ENCODE peak calls at places on chromosomes 11 and 22, in six cellular contexts. M is A549, J is K562, L is HepG2, V is endothelial cell of umbilical vein, H is GM12878. S is an unnamed sample.

GRCh38 chr11:74397531-74398243 is 546 bp downstream of the PGM2L1 start:
- DNase-seq in M (peak; percentile 72), J (peak; percentile 41), L (peak; percentile 21), V (peak; percentile 56), H (no peak), S (peak; percentile 57)

GRCh38 chr11:68843052-68843561 is 1.4 kb upstream of the CPT1A start:
- DNase-seq in M (no peak), J (no peak), L (no peak), V (peak; percentile 37), H (no peak), S (peak; percentile 82)

GRCh38 chr11:72425053-72425980 is 9.0 kb downstream of the CLPB start:
- DNase-seq in M (no peak), J (no peak), L (no peak), V (no peak), H (no peak), S (peak; percentile 54)

GRCh38 chr22:46480396-46480795 is 57.0 kb downstream of the CELSR1 start:
- DNase-seq in M (no peak), J (no peak), L (no peak), V (peak; percentile 21), H (no peak), S (no peak)

GRCh38 chr11:762421-763072 is 14.7 kb downstream of the GATD1 start:
- DNase-seq in M (peak; percentile 71), J (peak; percentile 40), L (no peak), V (no peak), H (no peak), S (peak; percentile 76)

GRCh38 chr11:37353192-37353591 is 755.2 kb upstream of the RAG2 start:
- DNase-seq in M (no peak), J (no peak), L (no peak), V (no peak), H (no peak), S (no peak)

GRCh38 chr11:106276859-106277436 is 199.5 kb downstream of the AASDHPPT start:
- DNase-seq in M (peak; percentile 3), J (no peak), L (no peak), V (no peak), H (no peak), S (peak; percentile 16)

GRCh38 chr11:50186146-50186545 is 153.5 kb downstream of the OR4C45 start:
- DNase-seq in M (no peak), J (no peak), L (no peak), V (no peak), H (no peak), S (no peak)

GRCh38 chr11:94546886-94547285 is 3.2 kb downstream of the FUT4 start:
- DNase-seq in M (no peak), J (no peak), L (no peak), V (no peak), H (no peak), S (peak; percentile 70)

GRCh38 chr22:32850591-32851517 is 49.3 kb downstream of the TIMP3 start:
- DNase-seq in M (no peak), J (no peak), L (no peak), V (no peak), H (no peak), S (no peak)

GRCh38 chr11:103586756-103587155 is 449.7 kb upstream of the DDI1 start:
- DNase-seq in M (no peak), J (no peak), L (no peak), V (peak; percentile 55), H (no peak), S (no peak)

GRCh38 chr11:47714554-47715081 is 551 bp downstream of the AGBL2 start:
- DNase-seq in M (peak; percentile 11), J (no peak), L (no peak), V (peak; percentile 12), H (no peak), S (peak; percentile 66)

GRCh38 chr22:40757071-40757470 is 62.1 kb downstream of the SLC25A17 start:
- DNase-seq in M (no peak), J (no peak), L (no peak), V (no peak), H (no peak), S (no peak)

GRCh38 chr11:102306048-102306575 is 11.2 kb upstream of the BIRC3 start:
- DNase-seq in M (peak; percentile 86), J (no peak), L (no peak), V (no peak), H (no peak), S (no peak)

GRCh38 chr11:58637367-58637766 is 14.9 kb downstream of the CNTF start:
- DNase-seq in M (no peak), J (no peak), L (no peak), V (no peak), H (no peak), S (no peak)

GRCh38 chr11:120873966-120874365 is 149.9 kb upstream of the TBCEL start:
- DNase-seq in M (no peak), J (no peak), L (no peak), V (no peak), H (no peak), S (no peak)

GRCh38 chr11:65352783-65353182 is 1.8 kb upstream of the TIGD3 start:
- DNase-seq in M (no peak), J (no peak), L (no peak), V (peak; percentile 29), H (no peak), S (peak; percentile 42)

GRCh38 chr11:128690746-128691091 is 3.2 kb upstream of the FLI1 start:
- DNase-seq in M (no peak), J (no peak), L (no peak), V (no peak), H (no peak), S (peak; percentile 46)

GRCh38 chr22:16933274-16933923 is 74.6 kb downstream of the GAB4 start:
- DNase-seq in M (no peak), J (no peak), L (no peak), V (no peak), H (no peak), S (no peak)

GRCh38 chr11:36373040-36374010 is 77.2 kb downstream of the PRR5L start:
- DNase-seq in M (peak; percentile 24), J (no peak), L (no peak), V (no peak), H (no peak), S (peak; percentile 22)

GRCh38 chr11:70398834-70399680 is 728 bp downstream of the CTTN start:
- DNase-seq in M (no peak), J (no peak), L (no peak), V (no peak), H (no peak), S (peak; percentile 84)

GRCh38 chr11:126732981-126733380 is 267.6 kb downstream of the KIRREL3 start:
- DNase-seq in M (no peak), J (no peak), L (no peak), V (no peak), H (peak; percentile 11), S (no peak)

GRCh38 chr11:34165786-34166557 is 60.5 kb downstream of the NAT10 start:
- DNase-seq in M (no peak), J (peak; percentile 42), L (no peak), V (no peak), H (no peak), S (no peak)

GRCh38 chr11:107123022-107123421 is 104.7 kb upstream of the GUCY1A2 start:
- DNase-seq in M (no peak), J (no peak), L (no peak), V (no peak), H (no peak), S (no peak)

GRCh38 chr11:7643323-7643722 is 30.0 kb downstream of the CYB5R2 start:
- DNase-seq in M (no peak), J (no peak), L (no peak), V (no peak), H (no peak), S (no peak)

GRCh38 chr22:19064354-19065054 is 57.7 kb downstream of the DGCR2 start:
- DNase-seq in M (no peak), J (no peak), L (no peak), V (no peak), H (no peak), S (no peak)

DNA sequence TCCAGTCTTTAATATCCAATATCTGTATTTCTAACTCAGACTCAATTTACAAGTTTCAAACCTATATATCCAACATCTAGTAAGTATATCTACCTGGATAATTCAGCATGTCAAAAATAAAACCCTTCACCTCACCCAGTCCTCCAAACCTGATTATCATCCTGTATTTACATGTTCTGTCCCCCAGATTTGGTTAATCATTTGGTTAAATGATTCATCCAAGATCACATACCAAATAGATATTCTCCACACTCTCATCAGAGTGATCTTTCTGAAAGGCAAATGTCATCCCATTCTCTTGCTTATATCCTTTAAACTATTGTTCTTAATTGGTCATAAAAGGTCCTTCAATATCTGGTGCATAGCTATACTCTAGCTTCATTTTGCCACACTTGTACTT is 199.0 kb downstream of the SOX6 start:
- DNase-seq in M (no peak), J (no peak), L (no peak), V (no peak), H (no peak), S (no peak)
- TF ChIP-seq MYC in M (no peak), J (no peak), L (no peak), V (no peak), H (no peak), S (no peak)

DNA sequence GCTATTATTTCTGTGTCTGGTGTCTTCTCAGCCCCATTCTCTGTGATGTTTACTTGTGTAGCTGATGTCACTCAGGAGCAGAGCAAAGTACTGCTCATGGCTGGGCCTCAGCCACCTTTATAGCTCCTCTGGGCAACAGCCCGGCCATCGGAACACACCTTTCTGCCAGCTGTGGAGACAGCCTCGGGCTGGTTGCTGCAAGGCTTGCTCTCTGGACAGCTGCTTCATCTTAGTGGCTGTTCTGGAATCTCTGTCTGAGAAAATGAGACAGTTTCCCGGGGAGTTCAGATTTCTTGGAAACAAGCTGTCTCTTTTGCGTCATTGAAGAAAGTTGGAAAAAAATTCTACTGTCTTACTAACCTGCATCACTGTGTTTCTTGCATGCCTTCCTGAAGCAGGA is 20.0 kb downstream of the THY1 start:
- DNase-seq in M (no peak), J (no peak), L (no peak), V (no peak), H (no peak), S (no peak)
- TF ChIP-seq MYC in M (no peak), J (no peak), L (no peak), V (no peak), H (no peak), S (no peak)

GRCh38 chr11:79616392-79616831 is 175.6 kb upstream of the TENM4 start:
- DNase-seq in M (no peak), J (no peak), L (no peak), V (no peak), H (no peak), S (no peak)
- TF ChIP-seq MYC in M (no peak), J (no peak), L (no peak), V (no peak), H (no peak), S (no peak)

DNA sequence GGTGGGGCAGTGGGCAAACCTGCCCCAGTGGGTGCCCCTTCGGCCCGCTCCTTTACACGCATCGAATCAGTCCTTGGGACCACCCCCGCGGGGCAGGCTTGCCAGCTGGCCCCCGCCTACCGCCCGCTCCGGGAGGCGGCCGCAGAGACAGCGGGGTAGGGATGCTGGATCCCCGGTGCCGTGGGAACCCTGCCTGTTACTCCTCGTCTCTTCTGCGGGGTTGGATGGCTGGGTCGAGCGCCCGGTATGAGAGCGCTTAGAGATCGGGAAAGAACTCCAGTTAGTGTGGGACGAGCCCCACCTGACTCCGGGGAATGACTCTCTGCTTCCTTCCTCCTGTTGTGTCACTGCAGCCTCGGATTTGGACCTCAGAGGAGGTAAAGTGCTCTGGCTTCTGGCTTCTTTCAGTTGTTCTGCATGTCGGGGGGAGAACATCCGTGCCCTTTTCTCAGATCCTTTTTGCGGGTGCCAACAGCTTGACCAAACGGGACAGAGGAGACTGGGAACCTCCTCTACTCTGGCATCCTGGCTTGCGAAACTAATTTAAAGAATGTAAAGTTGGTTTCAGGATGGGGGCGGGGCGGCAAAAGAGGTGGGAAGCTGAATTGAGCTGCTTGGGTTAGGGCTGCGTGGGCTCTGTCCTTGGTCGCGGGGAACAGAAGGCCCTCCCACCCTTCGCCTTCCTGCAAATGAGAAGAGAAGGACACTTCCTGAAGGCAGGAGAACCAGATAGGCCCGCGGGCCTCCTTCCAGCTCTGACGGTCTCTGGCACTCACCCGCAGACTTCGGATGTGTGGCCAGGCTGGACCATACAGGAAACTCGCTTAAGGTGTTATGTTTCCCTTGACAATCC is 915 bp downstream of the LAYN start:
- DNase-seq in M (no peak), J (no peak), L (no peak), V (peak; percentile 30), H (no peak), S (peak; percentile 47)
- TF ChIP-seq MYC in M (no peak), J (no peak), L (no peak), V (no peak), H (no peak), S (no peak)

S was measured in NB4.